ENCODE peak calls at places on chromosomes 6 and 20, in seven cellular contexts. Z is AG04450, F is astrocyte of the spinal cord, J is heart left ventricle, A is pancreas, T is Peyer's patch, Y is HCT116. V is an unnamed sample.

GRCh38 chr20:1462834-1463233 is 3.8 kb downstream of the NSFL1C start:
- DNase-seq in Z (no peak), F (no peak), J (no peak), A (no peak), T (no peak), Y (no peak), V (no peak)

GRCh38 chr20:33667245-33668086 is 723 bp downstream of the ACTL10 start:
- DNase-seq in Z (no peak), F (no peak), J (no peak), A (peak), T (peak), Y (no peak), V (peak)

GRCh38 chr20:50877232-50877631 is 54.0 kb downstream of the ADNP start:
- DNase-seq in Z (no peak), F (no peak), J (no peak), A (no peak), T (no peak), Y (no peak), V (no peak)

GRCh38 chr6:44221961-44222335 is 1.4 kb upstream of the SLC29A1 start:
- DNase-seq in Z (no peak), F (no peak), J (no peak), A (no peak), T (no peak), Y (no peak), V (peak)

GRCh38 chr6:157604816-157605215 is 218.2 kb upstream of the SNX9 start:
- DNase-seq in Z (no peak), F (no peak), J (no peak), A (no peak), T (no peak), Y (no peak), V (no peak)

GRCh38 chr20:49320460-49320859 is 42.6 kb upstream of the ZNFX1 start:
- DNase-seq in Z (no peak), F (peak), J (no peak), A (no peak), T (no peak), Y (peak), V (no peak)

GRCh38 chr6:17289491-17290106 is 8.4 kb downstream of the RBM24 start:
- DNase-seq in Z (no peak), F (no peak), J (peak), A (peak), T (no peak), Y (no peak), V (no peak)

GRCh38 chr6:83574783-83575182 is 62.4 kb downstream of the PRSS35 start:
- DNase-seq in Z (no peak), F (no peak), J (no peak), A (no peak), T (no peak), Y (no peak), V (no peak)

GRCh38 chr6:140058846-140059245 is 684.4 kb upstream of the CITED2 start:
- DNase-seq in Z (no peak), F (no peak), J (no peak), A (no peak), T (no peak), Y (no peak), V (no peak)

GRCh38 chr6:124960757-124961467 is 1.3 kb upstream of the RNF217 start:
- DNase-seq in Z (no peak), F (peak), J (no peak), A (no peak), T (no peak), Y (no peak), V (no peak)

GRCh38 chr6:169839898-169840631 is 88.6 kb downstream of the ERMARD start:
- DNase-seq in Z (no peak), F (no peak), J (no peak), A (no peak), T (no peak), Y (no peak), V (no peak)

GRCh38 chr6:139262519-139263300 is 29.1 kb downstream of the TXLNB start:
- DNase-seq in Z (no peak), F (no peak), J (no peak), A (no peak), T (no peak), Y (no peak), V (peak)

GRCh38 chr20:58447733-58448391 is 58.8 kb downstream of the VAPB start:
- DNase-seq in Z (peak), F (peak), J (no peak), A (peak), T (peak), Y (peak), V (peak)

GRCh38 chr6:37049735-37049989 is 44.2 kb downstream of the FGD2 start:
- DNase-seq in Z (no peak), F (no peak), J (no peak), A (no peak), T (no peak), Y (no peak), V (no peak)

GRCh38 chr6:136775548-136775947 is 16.7 kb downstream of the MAP3K5 start:
- DNase-seq in Z (no peak), F (peak), J (no peak), A (no peak), T (no peak), Y (no peak), V (no peak)

GRCh38 chr6:25050356-25050755 is 114.6 kb upstream of the RIPOR2 start:
- DNase-seq in Z (peak), F (peak), J (no peak), A (no peak), T (no peak), Y (no peak), V (peak)

GRCh38 chr6:26087284-26088115 is at the start of gene HFE:
- DNase-seq in Z (no peak), F (peak), J (peak), A (peak), T (peak), Y (no peak), V (peak)

GRCh38 chr6:70166088-70166958 is 136.6 kb downstream of the COL9A1 start:
- DNase-seq in Z (peak), F (peak), J (no peak), A (peak), T (no peak), Y (peak), V (peak)

GRCh38 chr20:48708116-48708515 is 119.7 kb downstream of the PREX1 start:
- DNase-seq in Z (no peak), F (no peak), J (no peak), A (no peak), T (no peak), Y (no peak), V (no peak)

GRCh38 chr20:47326718-47327137 is 29.8 kb downstream of the ZMYND8 start:
- DNase-seq in Z (no peak), F (peak), J (no peak), A (no peak), T (no peak), Y (no peak), V (no peak)

GRCh38 chr6:42316390-42316970 is 98.8 kb upstream of the MRPS10 start:
- DNase-seq in Z (peak), F (peak), J (no peak), A (no peak), T (peak), Y (no peak), V (no peak)

GRCh38 chr6:6751615-6752014 is 163.1 kb downstream of the LY86 start:
- DNase-seq in Z (no peak), F (no peak), J (peak), A (no peak), T (no peak), Y (peak), V (peak)

GRCh38 chr20:2521369-2522305 is 12.9 kb upstream of the ZNF343 start:
- DNase-seq in Z (no peak), F (peak), J (peak), A (no peak), T (peak), Y (peak), V (peak)

GRCh38 chr6:40754481-40755045 is 167.4 kb upstream of the LRFN2 start:
- DNase-seq in Z (no peak), F (no peak), J (no peak), A (no peak), T (no peak), Y (no peak), V (no peak)

GRCh38 chr6:40755749-40756452 is 168.7 kb upstream of the LRFN2 start:
- DNase-seq in Z (no peak), F (peak), J (no peak), A (no peak), T (no peak), Y (no peak), V (peak)

GRCh38 chr6:40753048-40753447 is 165.9 kb upstream of the LRFN2 start:
- DNase-seq in Z (no peak), F (no peak), J (no peak), A (no peak), T (no peak), Y (no peak), V (no peak)

GRCh38 chr6:40753939-40754448 is 166.8 kb upstream of the LRFN2 start:
- DNase-seq in Z (no peak), F (no peak), J (no peak), A (no peak), T (no peak), Y (no peak), V (no peak)

DNA sequence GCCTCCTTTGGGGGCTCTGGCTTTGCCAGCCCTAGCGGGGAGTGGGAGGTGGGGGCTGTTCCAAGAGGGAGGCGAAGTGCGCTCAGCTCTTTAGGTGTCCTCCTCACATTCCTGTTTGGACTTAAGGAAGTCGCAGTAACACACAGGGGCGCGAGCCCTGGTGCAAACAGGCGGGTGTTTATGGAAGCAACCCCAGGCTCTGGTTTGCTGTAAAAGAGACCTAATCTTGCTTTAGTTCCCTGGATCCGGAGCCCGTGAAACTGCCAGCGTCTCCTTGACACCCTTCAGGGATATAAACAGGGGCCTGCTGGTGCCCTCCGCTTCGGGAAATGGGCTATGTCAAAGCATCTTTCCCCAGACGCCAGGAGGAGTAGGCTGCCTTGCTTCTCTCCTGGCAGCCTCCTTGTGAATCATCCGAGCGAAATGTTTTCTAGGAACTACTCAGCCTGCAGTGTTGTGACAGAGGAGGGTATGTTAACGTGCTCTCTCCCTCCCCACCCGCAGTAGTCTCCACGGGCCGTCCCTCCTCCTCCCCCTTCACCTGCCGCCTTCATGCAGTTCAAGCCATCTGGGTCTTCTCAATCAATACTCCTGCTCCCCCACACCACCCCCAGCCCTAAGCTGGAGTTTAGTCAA is 168.0 kb upstream of the LRFN2 start:
- DNase-seq in Z (peak), F (peak), J (no peak), A (no peak), T (no peak), Y (no peak), V (no peak)
- TF ChIP-seq CTCF in Z (no peak), F (peak), J (no peak), A (no peak), T (no peak), Y (no peak), V (no peak)

DNA sequence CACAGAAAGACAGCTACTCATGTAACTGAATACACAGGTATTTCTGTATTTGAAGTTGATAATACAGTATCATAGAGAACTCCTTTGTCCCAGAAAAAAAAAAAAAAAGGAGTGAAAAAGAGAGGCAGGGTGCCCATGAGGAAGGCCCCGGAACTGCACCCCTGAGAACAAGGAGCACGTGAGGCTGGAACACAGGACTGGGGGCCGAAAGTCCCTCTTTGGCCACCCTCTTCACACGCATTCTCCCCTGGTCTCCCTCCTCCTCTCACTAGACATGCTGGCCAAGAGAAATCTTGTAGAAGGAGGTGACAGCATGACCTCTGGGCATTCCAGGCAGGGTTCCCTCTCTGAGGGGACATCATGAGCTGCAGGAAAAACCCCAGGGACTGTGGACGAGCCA is 62.7 kb upstream of the TRAF3IP2 start:
- DNase-seq in Z (no peak), F (no peak), J (no peak), A (no peak), T (no peak), Y (no peak), V (no peak)
- TF ChIP-seq CTCF in Z (peak), F (peak), J (no peak), A (no peak), T (no peak), Y (peak), V (peak)

GRCh38 chr20:44222969-44223368 is 12.4 kb upstream of the OSER1 start:
- DNase-seq in Z (no peak), F (no peak), J (no peak), A (no peak), T (no peak), Y (peak), V (peak)
- TF ChIP-seq CTCF in Z (no peak), F (no peak), J (no peak), A (no peak), T (no peak), Y (peak), V (no peak)

DNA sequence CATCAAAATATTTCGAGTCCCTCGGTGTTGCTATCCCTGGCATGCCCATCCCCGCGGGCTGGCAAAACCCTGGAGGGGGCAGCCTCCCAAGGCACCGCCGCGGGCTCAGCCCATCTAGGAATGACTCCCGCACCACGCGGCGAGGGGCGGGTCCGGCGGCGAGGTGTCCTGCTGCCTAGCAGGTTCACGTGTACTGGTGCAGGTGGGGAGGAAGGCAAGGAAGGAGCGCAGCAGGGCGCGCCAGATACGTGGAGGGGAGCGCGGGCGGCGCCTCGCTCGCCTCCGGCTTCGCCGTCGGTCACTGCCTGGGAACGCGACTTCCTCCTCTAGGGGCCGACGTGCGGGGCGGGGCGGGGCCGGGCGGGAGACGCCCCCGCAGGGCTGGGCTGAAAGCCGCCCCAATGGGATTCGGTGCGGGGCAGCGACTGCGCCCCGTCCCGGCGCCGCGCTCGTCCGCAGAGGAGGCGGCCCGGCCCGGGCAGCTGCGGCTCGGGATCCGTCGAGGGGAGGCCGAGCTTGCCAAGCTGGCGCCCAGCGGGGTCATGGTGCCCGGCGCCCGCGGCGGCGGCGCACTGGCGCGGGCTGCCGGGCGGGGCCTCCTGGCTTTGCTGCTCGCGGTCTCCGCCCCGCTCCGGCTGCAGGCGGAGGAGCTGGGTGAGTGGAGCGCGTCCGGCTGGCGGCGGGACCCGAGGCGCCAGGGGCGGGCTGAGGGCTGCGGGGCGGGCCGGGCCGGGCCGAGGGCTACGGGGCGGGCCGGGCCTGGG is at the start of gene DCBLD1:
- DNase-seq in Z (no peak), F (peak), J (peak), A (peak), T (peak), Y (peak), V (peak)
- TF ChIP-seq CTCF in Z (no peak), F (peak), J (no peak), A (no peak), T (no peak), Y (no peak), V (no peak)

GRCh38 chr6:96545882-96546281 is 17.0 kb upstream of the FHL5 start:
- DNase-seq in Z (no peak), F (no peak), J (no peak), A (no peak), T (no peak), Y (no peak), V (no peak)
- TF ChIP-seq CTCF in Z (no peak), F (no peak), J (no peak), A (no peak), T (no peak), Y (no peak), V (no peak)